ENCODE peak calls at places on chromosomes 16 and 17, in six cellular contexts. P, G, J, F, Y and V are unnamed samples.

GRCh38 chr17:10135539-10136257 is 62.7 kb downstream of the GAS7 start:
- DNase-seq in P (no peak), G (no peak), J (no peak), F (no peak), Y (no peak), V (no peak)

GRCh38 chr16:87180069-87180468 is 137.1 kb downstream of the C16orf95 start:
- DNase-seq in P (no peak), G (no peak), J (no peak), F (no peak), Y (no peak), V (no peak)

GRCh38 chr16:9949396-9949795 is 232.8 kb downstream of the GRIN2A start:
- DNase-seq in P (no peak), G (no peak), J (no peak), F (no peak), Y (no peak), V (no peak)

GRCh38 chr16:23466162-23466885 is 13.3 kb upstream of the COG7 start:
- DNase-seq in P (no peak), G (no peak), J (no peak), F (no peak), Y (no peak), V (no peak)

GRCh38 chr17:51850206-51850605 is 308.3 kb downstream of the CA10 start:
- DNase-seq in P (peak; percentile 2), G (no peak), J (no peak), F (no peak), Y (no peak), V (no peak)

GRCh38 chr17:16282522-16282921 is 65.5 kb downstream of the PIGL start:
- DNase-seq in P (no peak), G (no peak), J (no peak), F (no peak), Y (no peak), V (no peak)

GRCh38 chr16:27718767-27719445 is 169.0 kb downstream of the KATNIP start:
- DNase-seq in P (no peak), G (peak; percentile 71), J (no peak), F (no peak), Y (peak; percentile 99), V (no peak)

GRCh38 chr17:35856603-35857002 is 12.1 kb downstream of the HEATR9 start:
- DNase-seq in P (no peak), G (no peak), J (no peak), F (no peak), Y (no peak), V (no peak)

GRCh38 chr16:89000207-89000959 is 23.4 kb upstream of the CBFA2T3 start:
- DNase-seq in P (peak; percentile 48), G (no peak), J (no peak), F (no peak), Y (no peak), V (no peak)

GRCh38 chr17:42778570-42778969 is 1.8 kb upstream of the WNK4 start:
- DNase-seq in P (no peak), G (no peak), J (no peak), F (no peak), Y (no peak), V (no peak)

GRCh38 chr16:31168848-31169247 is 11.1 kb upstream of the FUS start:
- DNase-seq in P (no peak), G (no peak), J (no peak), F (no peak), Y (no peak), V (no peak)

GRCh38 chr17:44384823-44385286 is 4.6 kb downstream of the ITGA2B start:
- DNase-seq in P (no peak), G (no peak), J (no peak), F (no peak), Y (no peak), V (no peak)

GRCh38 chr16:6682142-6682811 is 650.4 kb upstream of the RBFOX1 start:
- DNase-seq in P (peak; percentile 54), G (no peak), J (peak; percentile 23), F (no peak), Y (peak; percentile 32), V (no peak)

GRCh38 chr16:84190731-84191388 is at the start of gene ADAD2:
- DNase-seq in P (no peak), G (no peak), J (no peak), F (no peak), Y (no peak), V (peak; percentile 16)

GRCh38 chr17:64155090-64155630 is 25.2 kb upstream of the ERN1 start:
- DNase-seq in P (no peak), G (no peak), J (no peak), F (no peak), Y (no peak), V (no peak)

GRCh38 chr16:85105475-85105874 is 6.8 kb downstream of the CIBAR2 start:
- DNase-seq in P (peak; percentile 37), G (no peak), J (no peak), F (no peak), Y (no peak), V (no peak)

GRCh38 chr17:48429638-48430586 is at the start of gene SKAP1:
- DNase-seq in P (no peak), G (no peak), J (no peak), F (peak; percentile 68), Y (no peak), V (peak; percentile 54)

GRCh38 chr16:46756772-46757171 is 8.6 kb upstream of the MYLK3 start:
- DNase-seq in P (no peak), G (peak; percentile 64), J (no peak), F (no peak), Y (no peak), V (no peak)

GRCh38 chr16:84885024-84885910 is 65.5 kb downstream of the CRISPLD2 start:
- DNase-seq in P (no peak), G (no peak), J (no peak), F (no peak), Y (peak; percentile 81), V (no peak)

GRCh38 chr16:13110124-13110796 is 208.9 kb downstream of the SHISA9 start:
- DNase-seq in P (no peak), G (no peak), J (no peak), F (no peak), Y (peak; percentile 74), V (no peak)

GRCh38 chr16:12729448-12729847 is 74.2 kb downstream of the CPPED1 start:
- DNase-seq in P (no peak), G (no peak), J (no peak), F (no peak), Y (no peak), V (no peak)

GRCh38 chr16:31476305-31477219 is 4.6 kb downstream of the TGFB1I1 start:
- DNase-seq in P (peak; percentile 58), G (peak; percentile 92), J (peak; percentile 49), F (peak; percentile 72), Y (no peak), V (peak; percentile 78)

GRCh38 chr16:31110106-31111034 is 2.2 kb downstream of the BCKDK start:
- DNase-seq in P (no peak), G (no peak), J (no peak), F (no peak), Y (no peak), V (no peak)

GRCh38 chr16:23833960-23834685 is 1.7 kb upstream of the PRKCB start:
- DNase-seq in P (no peak), G (no peak), J (no peak), F (no peak), Y (no peak), V (no peak)

GRCh38 chr16:11909653-11910551 is 5.9 kb downstream of the GSPT1 start:
- DNase-seq in P (no peak), G (no peak), J (no peak), F (no peak), Y (no peak), V (no peak)

GRCh38 chr16:2224183-2224486 is 744 bp downstream of the E4F1 start:
- DNase-seq in P (no peak), G (no peak), J (no peak), F (no peak), Y (no peak), V (no peak)